ENCODE peak calls at places on chromosomes 4 and X, in eight cellular contexts. One of them, this sample, is unnamed.

GRCh38 chr4:73599182-73599581 is 21.1 kb downstream of the RASSF6 start:
- DNase-seq in HS-27A: no peak
- DNase-seq in NCI-H82: peak
- DNase-seq in choroid plexus epithelial cell: peak
- DNase-seq in left ventricle myocardium superior: no peak
- DNase-seq in right lobe of liver: no peak
- DNase-seq in AG04449: no peak
- DNase-seq in left colon: peak
- DNase-seq in this sample: no peak

GRCh38 chrX:104136241-104137019 is 20.4 kb downstream of the SLC25A53 start:
- DNase-seq in right lobe of liver: peak
- DNase-seq in left ventricle myocardium superior: peak
- DNase-seq in HS-27A: no peak
- DNase-seq in choroid plexus epithelial cell: peak
- DNase-seq in left colon: peak
- DNase-seq in NCI-H82: peak
- DNase-seq in AG04449: peak
- DNase-seq in this sample: peak

GRCh38 chr4:54228064-54228527 is 997 bp upstream of the PDGFRA start:
- DNase-seq in choroid plexus epithelial cell: peak
- DNase-seq in AG04449: no peak
- DNase-seq in left ventricle myocardium superior: peak
- DNase-seq in HS-27A: no peak
- DNase-seq in left colon: no peak
- DNase-seq in right lobe of liver: peak
- DNase-seq in NCI-H82: peak
- DNase-seq in this sample: no peak

GRCh38 chr4:185932491-185932890 is 120.5 kb upstream of the SORBS2 start:
- DNase-seq in left colon: no peak
- DNase-seq in right lobe of liver: no peak
- DNase-seq in HS-27A: no peak
- DNase-seq in left ventricle myocardium superior: no peak
- DNase-seq in AG04449: no peak
- DNase-seq in NCI-H82: no peak
- DNase-seq in choroid plexus epithelial cell: peak
- DNase-seq in this sample: no peak

GRCh38 chrX:129651756-129652564 is 2.8 kb downstream of the APLN start:
- DNase-seq in left colon: no peak
- DNase-seq in HS-27A: no peak
- DNase-seq in NCI-H82: no peak
- DNase-seq in left ventricle myocardium superior: peak
- DNase-seq in right lobe of liver: peak
- DNase-seq in AG04449: no peak
- DNase-seq in choroid plexus epithelial cell: no peak
- DNase-seq in this sample: no peak

GRCh38 chrX:80573275-80573674 is 153.0 kb downstream of the TENT5D start:
- DNase-seq in NCI-H82: no peak
- DNase-seq in left colon: no peak
- DNase-seq in right lobe of liver: no peak
- DNase-seq in choroid plexus epithelial cell: no peak
- DNase-seq in AG04449: no peak
- DNase-seq in left ventricle myocardium superior: no peak
- DNase-seq in HS-27A: no peak
- DNase-seq in this sample: no peak

GRCh38 chr4:57074753-57075152 is 35.4 kb downstream of the IGFBP7 start:
- DNase-seq in NCI-H82: no peak
- DNase-seq in right lobe of liver: no peak
- DNase-seq in HS-27A: peak
- DNase-seq in AG04449: peak
- DNase-seq in choroid plexus epithelial cell: peak
- DNase-seq in left colon: no peak
- DNase-seq in left ventricle myocardium superior: no peak
- DNase-seq in this sample: no peak

GRCh38 chr4:113355550-113356371 is 306.3 kb downstream of the ANK2 start:
- DNase-seq in right lobe of liver: peak
- DNase-seq in NCI-H82: no peak
- DNase-seq in left colon: no peak
- DNase-seq in AG04449: peak
- DNase-seq in choroid plexus epithelial cell: peak
- DNase-seq in HS-27A: peak
- DNase-seq in left ventricle myocardium superior: peak
- DNase-seq in this sample: no peak

GRCh38 chr4:180669637-180670036 is 1573.6 kb upstream of the TENM3 start:
- DNase-seq in AG04449: no peak
- DNase-seq in NCI-H82: no peak
- DNase-seq in right lobe of liver: no peak
- DNase-seq in left colon: no peak
- DNase-seq in HS-27A: no peak
- DNase-seq in left ventricle myocardium superior: no peak
- DNase-seq in choroid plexus epithelial cell: peak
- DNase-seq in this sample: no peak